ENCODE peak calls at places on chromosomes 16 and 17, in seven cellular contexts. I is naive thymus-derived CD4-positive, alpha-beta T cell; G is endodermal cell; T is psoas muscle; D is A549; U is Karpas-422; O is GM23248. W is an unnamed sample. For H3K9me3, the result is how much of the 10 kb centered on the place peaks cover.

GRCh38 chr17:58521680-58522079 is 7.2 kb upstream of the MTMR4 start:
- DNase-seq in I (no peak), G (no peak), T (no peak), D (no peak), U (no peak), O (no peak), W (no peak)

GRCh38 chr16:66419527-66419926 is 7.6 kb upstream of the BEAN1 start:
- DNase-seq in I (no peak), G (peak), T (no peak), D (no peak), U (no peak), O (no peak), W (no peak)

GRCh38 chr17:81058263-81058871 is 23.4 kb downstream of the BAIAP2 start:
- DNase-seq in I (no peak), G (no peak), T (no peak), D (no peak), U (no peak), O (no peak), W (no peak)

GRCh38 chr16:80350066-80350465 is 190.7 kb upstream of the DYNLRB2 start:
- DNase-seq in I (no peak), G (peak), T (no peak), D (no peak), U (no peak), O (no peak), W (no peak)

GRCh38 chr17:47221154-47221553 is 12.0 kb downstream of the MYL4 start:
- DNase-seq in I (no peak), G (no peak), T (no peak), D (no peak), U (no peak), O (no peak), W (no peak)

GRCh38 chr17:9470171-9470570 is 105.4 kb downstream of the STX8 start:
- DNase-seq in I (peak), G (no peak), T (no peak), D (no peak), U (no peak), O (peak), W (peak)

GRCh38 chr17:81487487-81488275 is 24.9 kb downstream of the ACTG1 start:
- DNase-seq in I (peak), G (peak), T (peak), D (peak), U (no peak), O (peak), W (peak)

GRCh38 chr16:10929853-10930754 is 12.2 kb downstream of the DEXI start:
- DNase-seq in I (no peak), G (no peak), T (no peak), D (no peak), U (no peak), O (peak), W (no peak)

GRCh38 chr17:81111066-81111465 is 54.2 kb upstream of the PVALEF start:
- DNase-seq in I (no peak), G (no peak), T (no peak), D (no peak), U (no peak), O (no peak), W (no peak)

GRCh38 chr17:80892900-80893603 is 98.6 kb upstream of the CHMP6 start:
- DNase-seq in I (no peak), G (no peak), T (peak), D (peak), U (no peak), O (peak), W (peak)

GRCh38 chr16:23244122-23244521 is 58.0 kb upstream of the SCNN1B start:
- DNase-seq in I (no peak), G (no peak), T (no peak), D (no peak), U (peak), O (no peak), W (no peak)

GRCh38 chr17:17937450-17937849 is 34.8 kb downstream of the TOM1L2 start:
- DNase-seq in I (no peak), G (no peak), T (no peak), D (no peak), U (no peak), O (peak), W (no peak)

GRCh38 chr16:88499836-88500251 is 46.8 kb downstream of the ZFPM1 start:
- DNase-seq in I (no peak), G (no peak), T (no peak), D (no peak), U (no peak), O (no peak), W (no peak)

GRCh38 chr17:50805486-50805885 is 29.9 kb upstream of the WFIKKN2 start:
- DNase-seq in I (no peak), G (no peak), T (no peak), D (no peak), U (no peak), O (no peak), W (no peak)

GRCh38 chr17:178292-179065 is 3.0 kb downstream of the DOC2B start:
- DNase-seq in I (no peak), G (no peak), T (peak), D (no peak), U (no peak), O (no peak), W (no peak)

GRCh38 chr16:23196577-23196976 is 14.0 kb downstream of the SCNN1G start:
- DNase-seq in I (no peak), G (no peak), T (no peak), D (no peak), U (no peak), O (no peak), W (no peak)

GRCh38 chr16:52963471-52963870 is 89.2 kb downstream of the CHD9NB start:
- DNase-seq in I (no peak), G (no peak), T (no peak), D (no peak), U (no peak), O (no peak), W (no peak)

GRCh38 chr17:44211281-44212265 is 7.9 kb downstream of the UBTF start:
- DNase-seq in I (no peak), G (peak), T (peak), D (no peak), U (no peak), O (no peak), W (no peak)

GRCh38 chr16:78488461-78488860 is 389.0 kb downstream of the WWOX start:
- DNase-seq in I (no peak), G (no peak), T (no peak), D (no peak), U (no peak), O (no peak), W (no peak)

GRCh38 chr16:9854665-9855064 is 327.6 kb downstream of the GRIN2A start:
- DNase-seq in I (no peak), G (no peak), T (peak), D (no peak), U (no peak), O (peak), W (no peak)

GRCh38 chr16:50837324-50837723 is 95.4 kb downstream of the CYLD start:
- DNase-seq in I (no peak), G (no peak), T (no peak), D (no peak), U (no peak), O (no peak), W (no peak)

GRCh38 chr16:83351846-83352245 is 455.9 kb upstream of the HSBP1 start:
- DNase-seq in I (no peak), G (no peak), T (no peak), D (no peak), U (no peak), O (peak), W (no peak)

GRCh38 chr16:17359778-17360177 is 111.0 kb downstream of the XYLT1 start:
- DNase-seq in I (no peak), G (no peak), T (no peak), D (no peak), U (no peak), O (peak), W (no peak)

GRCh38 chr17:29169806-29170591 is 10.2 kb downstream of the MYO18A start:
- DNase-seq in I (no peak), G (no peak), T (no peak), D (no peak), U (no peak), O (no peak), W (no peak)

GRCh38 chr16:57131351-57131970 is 39.1 kb downstream of the CPNE2 start:
- DNase-seq in I (no peak), G (no peak), T (peak), D (no peak), U (no peak), O (no peak), W (peak)

GRCh38 chr16:88454315-88455057 is 1.4 kb downstream of the ZFPM1 start:
- DNase-seq in I (peak), G (peak), T (no peak), D (peak), U (no peak), O (peak), W (peak)

GRCh38 chr16:47858333-47859067 is 297.3 kb downstream of the ABCC12 start:
- DNase-seq in I (no peak), G (peak), T (no peak), D (no peak), U (no peak), O (no peak), W (no peak)

GRCh38 chr17:77269696-77270681 is 129.2 kb downstream of the SEC14L1 start:
- DNase-seq in I (no peak), G (no peak), T (peak), D (no peak), U (no peak), O (no peak), W (no peak)

GRCh38 chr17:75406222-75406615 is 741 bp upstream of the GRB2 start:
- DNase-seq in I (no peak), G (peak), T (no peak), D (no peak), U (no peak), O (peak), W (peak)
- H3K4me3 ChIP-seq in I (peak), G (peak), T (peak), D (peak), U (peak), O (peak), W (peak)

GRCh38 chr17:16427020-16427419 is 11.6 kb downstream of the TRPV2 start:
- DNase-seq in I (no peak), G (no peak), T (no peak), D (no peak), U (peak), O (no peak), W (no peak)

GRCh38 chr17:16428098-16428882 is 12.9 kb downstream of the TRPV2 start:
- DNase-seq in I (peak), G (peak), T (peak), D (peak), U (peak), O (peak), W (peak)

GRCh38 chr17:16432017-16432416 is 16.6 kb downstream of the TRPV2 start:
- DNase-seq in I (no peak), G (peak), T (no peak), D (no peak), U (no peak), O (no peak), W (no peak)

GRCh38 chr17:16433514-16433913 is 18.1 kb downstream of the TRPV2 start:
- DNase-seq in I (no peak), G (peak), T (no peak), D (no peak), U (no peak), O (no peak), W (no peak)

DNA sequence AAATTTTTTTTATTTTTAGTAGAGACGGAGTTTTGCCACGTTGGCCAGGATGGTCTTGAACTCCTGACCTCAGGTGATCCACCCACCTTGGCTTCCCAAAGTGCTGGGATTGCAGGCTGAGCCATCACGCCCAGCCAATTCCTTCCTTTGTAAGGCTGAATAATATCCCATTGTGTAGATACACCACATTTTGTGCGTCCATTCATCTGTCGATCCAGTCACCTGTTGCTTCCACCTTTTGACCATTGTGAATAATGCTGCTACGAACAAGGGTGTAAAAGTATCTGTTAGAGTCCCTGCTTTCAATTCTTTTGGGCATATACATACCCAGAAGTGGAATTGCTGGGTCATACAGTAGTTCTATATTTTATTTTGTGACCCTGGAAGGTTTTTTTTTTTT is 15.3 kb downstream of the TRPV2 start:
- DNase-seq in I (no peak), G (no peak), T (no peak), D (no peak), U (peak), O (no peak), W (no peak)
- H3K9me3 ChIP-seq in I (under half), G (under half), T (under half), D (under half), U (under half), O (under half), W (under half)

DNA sequence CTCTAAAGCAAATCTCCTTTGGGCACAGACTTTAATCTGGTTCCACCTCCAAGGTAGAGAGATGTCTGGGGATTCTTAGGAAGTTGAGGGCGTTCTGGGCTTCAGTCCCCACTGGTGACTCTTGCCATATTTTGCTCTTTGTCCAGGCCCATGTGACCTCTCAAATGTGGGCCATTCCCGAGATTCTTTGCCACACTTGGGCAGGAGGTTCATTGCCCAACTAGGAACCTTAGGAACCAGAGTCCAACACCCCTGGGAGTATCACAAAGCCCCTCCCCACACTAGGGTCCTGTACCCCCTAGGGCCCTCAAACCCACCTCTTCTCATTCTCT is 6.5 kb downstream of the KRT14 start:
- DNase-seq in I (no peak), G (no peak), T (no peak), D (no peak), U (no peak), O (no peak), W (no peak)
- H3K27ac ChIP-seq in I (no peak), G (no peak), T (no peak), D (no peak), U (no peak), O (no peak), W (no peak)

GRCh38 chr17:6786618-6787017 is 10.6 kb downstream of the FBXO39 start:
- DNase-seq in I (no peak), G (no peak), T (no peak), D (peak), U (no peak), O (peak), W (no peak)
- H3K4me3 ChIP-seq in I (no peak), G (no peak), T (no peak), D (no peak), U (no peak), O (no peak), W (no peak)

DNA sequence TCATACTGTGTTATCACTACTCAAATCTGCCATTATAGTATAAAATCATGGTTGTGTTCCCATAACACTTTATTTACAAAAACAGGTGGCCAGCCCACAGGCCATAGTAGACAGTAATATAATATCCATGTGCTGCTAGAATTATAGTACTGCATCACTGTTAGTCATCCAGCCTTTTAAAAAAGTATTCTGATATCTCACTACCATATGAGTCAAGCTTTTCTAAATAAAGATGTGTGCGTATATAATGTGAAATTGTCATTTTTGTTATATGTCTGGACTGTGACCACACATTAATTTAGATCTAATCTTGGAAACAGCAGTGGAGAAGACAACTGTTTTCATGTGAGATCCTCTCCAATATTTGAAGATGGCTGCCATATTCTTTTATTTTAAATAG is 1049.1 kb upstream of the GOT2 start:
- DNase-seq in I (no peak), G (no peak), T (no peak), D (no peak), U (no peak), O (peak), W (no peak)
- H3K9me3 ChIP-seq in I (under half), G (under half), T (under half), D (under half), U (under half), O (under half), W (under half)

DNA sequence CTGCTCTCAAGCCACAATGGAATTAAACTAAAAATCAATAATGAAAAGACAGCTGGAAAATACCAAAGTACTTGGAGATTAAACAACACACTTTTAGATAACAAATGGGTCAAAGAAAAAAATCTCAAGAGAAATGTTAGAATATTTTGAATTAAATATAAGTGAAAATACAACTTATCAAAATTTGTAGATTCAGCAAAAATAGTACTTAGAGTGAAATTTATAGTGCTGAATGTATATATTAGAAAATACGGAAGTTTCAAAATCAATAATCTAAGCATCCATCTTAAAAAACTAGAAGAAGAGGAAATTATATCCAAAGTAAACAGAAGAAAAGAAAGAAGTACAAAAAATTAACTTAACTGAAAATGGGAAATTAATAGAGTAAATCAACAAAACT is 179.2 kb upstream of the CDH11 start:
- DNase-seq in I (no peak), G (no peak), T (no peak), D (no peak), U (no peak), O (no peak), W (no peak)
- H3K27ac ChIP-seq in I (no peak), G (no peak), T (no peak), D (no peak), U (no peak), O (no peak), W (no peak)

GRCh38 chr16:2166263-2167080 is 10.9 kb downstream of the TRAF7 start:
- DNase-seq in I (no peak), G (no peak), T (no peak), D (no peak), U (no peak), O (no peak), W (no peak)
- H3K4me3 ChIP-seq in I (no peak), G (no peak), T (no peak), D (no peak), U (no peak), O (no peak), W (no peak)

DNA sequence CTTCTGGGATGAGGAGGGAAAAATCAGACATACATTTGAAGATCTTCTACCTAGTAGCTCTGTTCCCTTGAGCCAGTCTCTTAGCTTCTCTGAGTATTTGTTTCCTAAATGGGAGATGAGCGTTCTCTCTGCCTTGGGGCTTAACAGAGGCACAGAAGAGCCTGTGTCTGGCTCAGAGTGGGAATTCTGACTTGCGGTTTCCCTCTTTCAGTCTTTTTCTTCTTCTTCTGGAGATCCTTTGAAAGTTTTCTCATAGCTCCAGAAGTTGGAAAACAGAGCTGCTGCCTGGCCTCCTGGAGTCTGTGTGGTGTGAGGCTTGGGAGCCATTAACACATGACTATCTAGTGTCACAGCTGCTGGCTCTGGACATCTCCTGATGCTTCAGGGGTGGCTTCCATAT is 167.9 kb downstream of the MSI2 start:
- DNase-seq in I (no peak), G (no peak), T (no peak), D (no peak), U (no peak), O (no peak), W (no peak)
- H3K9me3 ChIP-seq in I (under half), G (under half), T (under half), D (under half), U (under half), O (under half), W (under half)

W was measured in CD4-positive, CD25-positive, alpha-beta regulatory T cell.